ENCODE peak calls at places on chromosomes 7 and 10, in four cellular contexts. One of them, this sample, is unnamed.

GRCh38 chr10:5627486-5628044 is 38.8 kb downstream of the ASB13 start:
- DNase-seq in spleen: no peak
- DNase-seq in body of pancreas: peak; percentile 70
- DNase-seq in CD8-positive, alpha-beta T cell: no peak
- DNase-seq in this sample: no peak

GRCh38 chr7:85471740-85472139 is 284.9 kb upstream of the SEMA3D start:
- DNase-seq in spleen: no peak
- DNase-seq in body of pancreas: no peak
- DNase-seq in CD8-positive, alpha-beta T cell: no peak
- DNase-seq in this sample: no peak

GRCh38 chr10:102557569-102557968 is 53.8 kb downstream of the SUFU start:
- DNase-seq in spleen: no peak
- DNase-seq in body of pancreas: no peak
- DNase-seq in CD8-positive, alpha-beta T cell: no peak
- DNase-seq in this sample: no peak

GRCh38 chr10:50607526-50607925 is 16.2 kb downstream of the SGMS1 start:
- DNase-seq in spleen: no peak
- DNase-seq in body of pancreas: no peak
- DNase-seq in CD8-positive, alpha-beta T cell: no peak
- DNase-seq in this sample: no peak

GRCh38 chr7:129095258-129095657 is 40.3 kb upstream of the TNPO3 start:
- DNase-seq in spleen: no peak
- DNase-seq in body of pancreas: no peak
- DNase-seq in CD8-positive, alpha-beta T cell: peak; percentile 12
- DNase-seq in this sample: no peak

GRCh38 chr7:159098795-159099194 is 45.9 kb downstream of the VIPR2 start:
- DNase-seq in spleen: peak; percentile 64
- DNase-seq in body of pancreas: peak; percentile 16
- DNase-seq in CD8-positive, alpha-beta T cell: peak; percentile 9
- DNase-seq in this sample: no peak

GRCh38 chr7:122595885-122596284 is 103.0 kb downstream of the RNF133 start:
- DNase-seq in spleen: no peak
- DNase-seq in body of pancreas: peak; percentile 31
- DNase-seq in CD8-positive, alpha-beta T cell: no peak
- DNase-seq in this sample: no peak

GRCh38 chr7:111011500-111011899 is 79.4 kb upstream of the LRRN3 start:
- DNase-seq in spleen: no peak
- DNase-seq in body of pancreas: no peak
- DNase-seq in CD8-positive, alpha-beta T cell: no peak
- DNase-seq in this sample: no peak

GRCh38 chr7:117323877-117324699 is 1.2 kb upstream of the WNT2 start:
- DNase-seq in spleen: peak; percentile 81
- DNase-seq in body of pancreas: peak; percentile 16
- DNase-seq in CD8-positive, alpha-beta T cell: no peak
- DNase-seq in this sample: no peak

GRCh38 chr7:52794621-52795020 is 240.8 kb upstream of the POM121L12 start:
- DNase-seq in spleen: no peak
- DNase-seq in body of pancreas: no peak
- DNase-seq in CD8-positive, alpha-beta T cell: no peak
- DNase-seq in this sample: no peak

GRCh38 chr10:7819126-7819470 is 793 bp downstream of the TAF3 start:
- DNase-seq in spleen: no peak
- DNase-seq in body of pancreas: peak; percentile 50
- DNase-seq in CD8-positive, alpha-beta T cell: peak; percentile 35
- DNase-seq in this sample: peak; percentile 60

DNA sequence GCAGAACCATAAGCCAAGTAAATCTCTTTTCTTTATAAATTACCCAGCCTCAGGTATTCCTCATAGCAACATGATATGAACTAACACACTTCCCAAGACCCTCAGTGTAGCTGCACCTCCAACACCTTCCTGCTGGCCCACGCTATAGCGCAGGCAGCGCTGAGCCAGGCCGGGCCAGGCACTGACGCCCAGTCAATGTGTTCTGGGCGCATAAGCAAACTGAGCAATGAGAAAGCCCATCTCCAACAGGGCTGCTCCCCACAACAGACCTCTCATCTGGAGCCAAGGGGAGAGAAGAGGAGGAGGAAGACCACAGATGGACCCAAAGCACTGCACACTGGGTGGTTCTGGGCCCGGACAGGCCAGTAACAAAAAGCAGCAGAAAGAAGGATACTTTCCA is 40.8 kb downstream of the FAM53B start:
- DNase-seq in spleen: peak; percentile 72
- DNase-seq in body of pancreas: no peak
- DNase-seq in CD8-positive, alpha-beta T cell: no peak
- DNase-seq in this sample: no peak
- H3K36me3 ChIP-seq in spleen: no peaks in the 10 kb centered on the region
- H3K36me3 ChIP-seq in body of pancreas: no peaks in the 10 kb centered on the region
- H3K36me3 ChIP-seq in CD8-positive, alpha-beta T cell: peaks cover 8% of the 10 kb centered on the region
- H3K36me3 ChIP-seq in this sample: peaks cover 2% of the 10 kb centered on the region

GRCh38 chr7:93226310-93226709 is at the start of gene HEPACAM2:
- DNase-seq in spleen: no peak
- DNase-seq in body of pancreas: no peak
- DNase-seq in CD8-positive, alpha-beta T cell: no peak
- DNase-seq in this sample: no peak

GRCh38 chr7:93231264-93231663 is 902 bp upstream of the VPS50 start:
- DNase-seq in spleen: no peak
- DNase-seq in body of pancreas: no peak
- DNase-seq in CD8-positive, alpha-beta T cell: no peak
- DNase-seq in this sample: no peak

GRCh38 chr7:93231799-93232672 is at the start of gene VPS50:
- DNase-seq in spleen: peak; percentile 97
- DNase-seq in body of pancreas: peak; percentile 95
- DNase-seq in CD8-positive, alpha-beta T cell: peak; percentile 93
- DNase-seq in this sample: peak; percentile 97

GRCh38 chr7:93232673-93233018 is 480 bp downstream of the VPS50 start:
- DNase-seq in spleen: no peak
- DNase-seq in body of pancreas: no peak
- DNase-seq in CD8-positive, alpha-beta T cell: no peak
- DNase-seq in this sample: no peak

GRCh38 chr7:93228302-93228701 is 2.0 kb upstream of the HEPACAM2 start:
- DNase-seq in spleen: no peak
- DNase-seq in body of pancreas: no peak
- DNase-seq in CD8-positive, alpha-beta T cell: no peak
- DNase-seq in this sample: peak; percentile 67
- TF ChIP-seq CTCF in spleen: peak; percentile 61
- TF ChIP-seq CTCF in body of pancreas: peak; percentile 42
- TF ChIP-seq CTCF in CD8-positive, alpha-beta T cell: peak; percentile 91
- TF ChIP-seq CTCF in this sample: peak; percentile 60

DNA sequence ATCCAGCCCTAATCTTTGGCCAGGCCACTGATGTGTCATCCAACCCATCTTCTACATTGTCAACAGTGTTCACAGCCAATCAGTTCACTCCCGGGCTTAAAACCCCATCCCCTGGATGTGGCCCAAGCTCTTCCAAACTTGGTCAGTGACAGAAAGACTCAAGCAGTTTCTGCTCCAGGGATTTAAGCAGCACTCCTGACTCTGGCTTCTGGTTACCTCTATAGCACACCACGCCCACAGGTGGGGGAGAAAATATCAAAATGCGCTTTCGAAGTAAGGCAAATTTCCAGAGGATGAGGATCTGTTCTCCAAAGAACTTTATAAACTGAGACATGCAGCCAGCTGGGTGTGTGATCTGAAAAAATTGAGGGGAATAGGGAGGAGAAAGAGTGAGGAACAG is 35.9 kb downstream of the DENND11 start:
- DNase-seq in spleen: no peak
- DNase-seq in body of pancreas: no peak
- DNase-seq in CD8-positive, alpha-beta T cell: no peak
- DNase-seq in this sample: no peak
- H3K36me3 ChIP-seq in spleen: peaks cover 64% of the 10 kb centered on the region
- H3K36me3 ChIP-seq in body of pancreas: no peaks in the 10 kb centered on the region
- H3K36me3 ChIP-seq in CD8-positive, alpha-beta T cell: peaks cover 29% of the 10 kb centered on the region
- H3K36me3 ChIP-seq in this sample: no peaks in the 10 kb centered on the region

GRCh38 chr10:30420774-30421173 is 13.2 kb upstream of the MAP3K8 start:
- DNase-seq in spleen: no peak
- DNase-seq in body of pancreas: no peak
- DNase-seq in CD8-positive, alpha-beta T cell: no peak
- DNase-seq in this sample: no peak

GRCh38 chr10:30430544-30431298 is 3.3 kb upstream of the MAP3K8 start:
- DNase-seq in spleen: no peak
- DNase-seq in body of pancreas: no peak
- DNase-seq in CD8-positive, alpha-beta T cell: no peak
- DNase-seq in this sample: no peak

GRCh38 chr10:30422296-30422695 is 11.7 kb upstream of the MAP3K8 start:
- DNase-seq in spleen: no peak
- DNase-seq in body of pancreas: no peak
- DNase-seq in CD8-positive, alpha-beta T cell: no peak
- DNase-seq in this sample: no peak

GRCh38 chr10:30422981-30423654 is 10.9 kb upstream of the MAP3K8 start:
- DNase-seq in spleen: peak; percentile 77
- DNase-seq in body of pancreas: peak; percentile 25
- DNase-seq in CD8-positive, alpha-beta T cell: no peak
- DNase-seq in this sample: peak; percentile 94

DNA sequence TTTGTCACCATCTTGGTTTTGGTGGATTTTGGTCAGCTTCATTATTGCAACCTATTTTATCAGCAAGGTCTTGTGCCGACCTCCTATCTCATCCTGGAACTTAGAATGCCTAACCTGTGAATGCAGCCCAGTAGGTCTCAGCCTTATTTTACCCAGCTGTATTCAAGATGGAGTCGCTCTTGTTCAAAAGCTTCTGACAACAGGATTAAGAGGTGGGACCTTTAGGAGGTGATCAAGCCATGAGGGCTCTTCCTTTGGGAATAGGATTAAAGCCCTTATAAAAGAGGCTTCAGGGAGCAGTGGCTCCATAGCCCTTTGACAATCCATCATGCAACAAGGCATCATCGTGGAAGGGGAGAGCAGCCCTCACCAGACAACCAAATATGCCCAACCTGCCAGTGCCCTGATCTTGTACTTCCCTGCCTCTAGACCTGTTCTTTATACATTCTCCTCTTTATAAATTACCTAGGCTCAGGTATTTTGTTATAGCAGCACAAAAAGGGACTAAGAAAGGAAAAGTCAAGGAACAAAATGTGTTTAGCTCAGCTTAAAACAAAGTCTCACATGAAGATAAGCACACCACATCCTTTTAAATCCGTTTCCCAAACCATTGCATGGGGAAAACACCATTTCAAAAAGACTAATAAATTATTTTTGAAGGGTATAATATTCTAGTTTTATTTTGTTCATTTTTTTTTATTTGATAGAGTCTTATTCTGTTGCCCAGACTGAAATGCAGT is 8.5 kb upstream of the MAP3K8 start:
- DNase-seq in spleen: no peak
- DNase-seq in body of pancreas: no peak
- DNase-seq in CD8-positive, alpha-beta T cell: no peak
- DNase-seq in this sample: no peak
- TF ChIP-seq CTCF in spleen: no peak
- TF ChIP-seq CTCF in body of pancreas: no peak
- TF ChIP-seq CTCF in CD8-positive, alpha-beta T cell: no peak
- TF ChIP-seq CTCF in this sample: no peak

GRCh38 chr7:55496906-55497305 is 75.4 kb downstream of the VOPP1 start:
- DNase-seq in spleen: peak; percentile 66
- DNase-seq in body of pancreas: no peak
- DNase-seq in CD8-positive, alpha-beta T cell: no peak
- DNase-seq in this sample: no peak

GRCh38 chr7:55499591-55499990 is 72.7 kb downstream of the VOPP1 start:
- DNase-seq in spleen: peak; percentile 54
- DNase-seq in body of pancreas: no peak
- DNase-seq in CD8-positive, alpha-beta T cell: no peak
- DNase-seq in this sample: no peak

GRCh38 chr7:55498770-55499169 is 73.5 kb downstream of the VOPP1 start:
- DNase-seq in spleen: peak; percentile 28
- DNase-seq in body of pancreas: no peak
- DNase-seq in CD8-positive, alpha-beta T cell: no peak
- DNase-seq in this sample: no peak

GRCh38 chr7:55498142-55498541 is 74.2 kb downstream of the VOPP1 start:
- DNase-seq in spleen: no peak
- DNase-seq in body of pancreas: no peak
- DNase-seq in CD8-positive, alpha-beta T cell: peak; percentile 50
- DNase-seq in this sample: no peak

DNA sequence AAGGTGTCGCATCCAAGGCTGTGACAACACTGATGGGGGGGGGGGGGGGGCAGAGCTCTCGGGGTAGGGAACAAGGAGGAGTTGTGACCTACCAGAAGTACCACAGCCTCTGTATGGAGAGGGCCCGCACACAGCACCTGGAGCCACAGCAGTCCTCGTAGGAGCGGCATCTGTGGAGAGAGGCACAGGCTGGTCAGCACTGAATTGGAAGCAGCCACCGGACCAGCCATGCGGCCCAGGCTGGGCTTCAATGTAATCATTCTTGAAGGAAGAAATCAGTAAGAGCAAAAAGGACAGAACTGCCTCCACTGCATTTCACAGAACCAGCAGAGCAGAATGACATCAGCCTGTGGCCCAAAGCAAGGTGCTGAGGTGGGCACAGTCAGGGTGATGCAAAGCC is 74.8 kb downstream of the VOPP1 start:
- DNase-seq in spleen: peak; percentile 53
- DNase-seq in body of pancreas: no peak
- DNase-seq in CD8-positive, alpha-beta T cell: no peak
- DNase-seq in this sample: no peak
- H3K36me3 ChIP-seq in spleen: peaks cover 51% of the 10 kb centered on the region
- H3K36me3 ChIP-seq in body of pancreas: no peaks in the 10 kb centered on the region
- H3K36me3 ChIP-seq in CD8-positive, alpha-beta T cell: no peaks in the 10 kb centered on the region
- H3K36me3 ChIP-seq in this sample: peaks cover 1% of the 10 kb centered on the region

GRCh38 chr10:117005454-117006055 is 568 bp upstream of the SHTN1 start:
- DNase-seq in spleen: no peak
- DNase-seq in body of pancreas: peak; percentile 46
- DNase-seq in CD8-positive, alpha-beta T cell: no peak
- DNase-seq in this sample: peak; percentile 66
- TF ChIP-seq CTCF in spleen: no peak
- TF ChIP-seq CTCF in body of pancreas: no peak
- TF ChIP-seq CTCF in CD8-positive, alpha-beta T cell: no peak
- TF ChIP-seq CTCF in this sample: no peak

GRCh38 chr7:90347759-90348158 is 1.2 kb downstream of the GTPBP10 start:
- DNase-seq in spleen: no peak
- DNase-seq in body of pancreas: no peak
- DNase-seq in CD8-positive, alpha-beta T cell: no peak
- DNase-seq in this sample: no peak

GRCh38 chr7:90346326-90347125 is at the start of gene GTPBP10:
- DNase-seq in spleen: peak; percentile 98
- DNase-seq in body of pancreas: peak; percentile 94
- DNase-seq in CD8-positive, alpha-beta T cell: peak; percentile 95
- DNase-seq in this sample: peak; percentile 93

GRCh38 chr7:90349305-90349704 is 2.8 kb downstream of the GTPBP10 start:
- DNase-seq in spleen: no peak
- DNase-seq in body of pancreas: no peak
- DNase-seq in CD8-positive, alpha-beta T cell: no peak
- DNase-seq in this sample: no peak

DNA sequence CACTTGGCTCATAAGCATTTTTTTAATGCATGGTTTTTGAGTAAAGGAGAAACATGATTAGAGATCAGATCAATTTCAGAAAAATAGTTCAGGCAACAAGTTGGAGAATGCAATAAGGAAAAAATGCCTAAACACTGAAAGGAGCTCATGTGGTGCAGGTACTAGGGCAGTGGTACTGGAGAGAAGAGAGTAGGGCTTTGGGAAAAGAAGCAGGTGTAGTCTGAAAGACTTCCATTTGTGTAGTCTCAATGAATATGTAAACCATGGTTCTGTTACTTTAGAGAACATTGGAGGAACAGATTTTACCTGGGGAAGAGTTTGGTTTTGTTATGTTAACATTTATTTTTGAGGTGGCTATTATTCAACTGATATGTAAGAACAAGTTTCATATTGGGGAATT is 5.5 kb downstream of the GTPBP10 start:
- DNase-seq in spleen: no peak
- DNase-seq in body of pancreas: no peak
- DNase-seq in CD8-positive, alpha-beta T cell: no peak
- DNase-seq in this sample: no peak
- H3K36me3 ChIP-seq in spleen: peaks cover 27% of the 10 kb centered on the region
- H3K36me3 ChIP-seq in body of pancreas: no peaks in the 10 kb centered on the region
- H3K36me3 ChIP-seq in CD8-positive, alpha-beta T cell: peaks cover 18% of the 10 kb centered on the region
- H3K36me3 ChIP-seq in this sample: no peaks in the 10 kb centered on the region

This sample was measured in Caco-2.